ENCODE peak calls at places on chromosomes 2 and 18, in six cellular contexts. Z, G, H, D, O and C are unnamed samples.

GRCh38 chr18:79503891-79504475 is 108.3 kb downstream of the NFATC1 start:
- DNase-seq in D (no peak), H (no peak), Z (no peak), G (no peak), O (no peak), C (no peak)

GRCh38 chr2:88596141-88596830 is 31.0 kb downstream of the EIF2AK3 start:
- DNase-seq in O (no peak), G (peak; percentile 38), Z (no peak), D (no peak), H (no peak), C (no peak)

GRCh38 chr2:52192656-52193055 is 1160.7 kb upstream of the NRXN1 start:
- DNase-seq in G (no peak), H (no peak), D (no peak), O (no peak), Z (no peak), C (no peak)

GRCh38 chr2:40448476-40449079 is 3.3 kb downstream of the SLC8A1 start:
- DNase-seq in Z (peak; percentile 68), H (peak; percentile 76), D (peak; percentile 10), O (peak; percentile 49), G (peak; percentile 52), C (peak; percentile 68)

GRCh38 chr18:31555971-31556747 is 35.5 kb upstream of the TTR start:
- DNase-seq in D (peak; percentile 71), H (peak; percentile 92), Z (peak; percentile 64), O (peak; percentile 67), G (peak; percentile 59), C (peak; percentile 69)

GRCh38 chr2:241025639-241026038 is 27.2 kb downstream of the SNED1 start:
- DNase-seq in O (peak; percentile 43), G (no peak), H (no peak), Z (no peak), D (no peak), C (no peak)

GRCh38 chr2:108288534-108289106 is at the start of gene SULT1C2:
- DNase-seq in G (peak; percentile 71), D (peak; percentile 16), O (peak; percentile 8), Z (no peak), H (no peak), C (no peak)

GRCh38 chr2:53490659-53491058 is 276.9 kb upstream of the CHAC2 start:
- DNase-seq in D (no peak), O (peak; percentile 74), H (no peak), Z (no peak), G (no peak), C (no peak)

GRCh38 chr18:53771664-53772063 is 452.8 kb downstream of the MBD2 start:
- DNase-seq in Z (no peak), H (no peak), D (no peak), G (no peak), O (no peak), C (no peak)

GRCh38 chr2:127225186-127225960 is 5.3 kb upstream of the CYP27C1 start:
- DNase-seq in D (no peak), O (peak; percentile 55), H (no peak), G (no peak), Z (peak; percentile 67), C (no peak)

GRCh38 chr2:107742460-107743027 is 84.1 kb upstream of the RGPD4 start:
- DNase-seq in G (no peak), O (no peak), Z (no peak), D (no peak), H (no peak), C (no peak)

GRCh38 chr2:64259301-64259700 is 115.1 kb upstream of the PELI1 start:
- DNase-seq in D (no peak), Z (no peak), O (no peak), H (no peak), G (no peak), C (no peak)

GRCh38 chr2:196170202-196170680 is 1.1 kb downstream of the STK17B start:
- DNase-seq in Z (peak; percentile 74), O (peak; percentile 69), H (peak; percentile 85), D (no peak), G (peak; percentile 45), C (peak; percentile 71)

GRCh38 chr2:204027105-204027504 is 90.5 kb downstream of the ICOS start:
- DNase-seq in G (no peak), H (no peak), O (no peak), D (no peak), Z (peak; percentile 64), C (peak; percentile 81)

GRCh38 chr18:47050468-47050867 is 15.0 kb upstream of the ELOA2 start:
- DNase-seq in H (peak; percentile 70), G (peak; percentile 57), D (peak; percentile 54), Z (peak; percentile 37), O (peak; percentile 68), C (peak; percentile 21)

GRCh38 chr2:28610583-28611201 is 114.8 kb downstream of the PLB1 start:
- DNase-seq in H (no peak), G (no peak), D (peak; percentile 86), O (peak; percentile 92), Z (peak; percentile 99), C (no peak)

GRCh38 chr18:37547196-37547595 is 18.4 kb downstream of the CELF4 start:
- DNase-seq in D (no peak), Z (no peak), G (no peak), H (no peak), O (no peak), C (no peak)

GRCh38 chr2:173239644-173240043 is 115.0 kb upstream of the CDCA7 start:
- DNase-seq in O (no peak), H (no peak), D (no peak), Z (no peak), G (no peak), C (no peak)

GRCh38 chr2:13308989-13309388 is 592.3 kb downstream of the TRIB2 start:
- DNase-seq in G (no peak), H (no peak), Z (no peak), D (no peak), O (no peak), C (no peak)

GRCh38 chr2:197952540-197953202 is 148.3 kb downstream of the PLCL1 start:
- DNase-seq in Z (no peak), G (no peak), H (no peak), O (no peak), D (no peak), C (no peak)

GRCh38 chr2:75833386-75833785 is 122.7 kb upstream of the GCFC2 start:
- DNase-seq in O (no peak), H (no peak), D (no peak), Z (peak; percentile 58), G (no peak), C (no peak)

GRCh38 chr2:182360012-182360662 is 66.7 kb downstream of the PDE1A start:
- DNase-seq in H (no peak), D (no peak), Z (peak; percentile 15), G (no peak), O (peak; percentile 39), C (no peak)

DNA sequence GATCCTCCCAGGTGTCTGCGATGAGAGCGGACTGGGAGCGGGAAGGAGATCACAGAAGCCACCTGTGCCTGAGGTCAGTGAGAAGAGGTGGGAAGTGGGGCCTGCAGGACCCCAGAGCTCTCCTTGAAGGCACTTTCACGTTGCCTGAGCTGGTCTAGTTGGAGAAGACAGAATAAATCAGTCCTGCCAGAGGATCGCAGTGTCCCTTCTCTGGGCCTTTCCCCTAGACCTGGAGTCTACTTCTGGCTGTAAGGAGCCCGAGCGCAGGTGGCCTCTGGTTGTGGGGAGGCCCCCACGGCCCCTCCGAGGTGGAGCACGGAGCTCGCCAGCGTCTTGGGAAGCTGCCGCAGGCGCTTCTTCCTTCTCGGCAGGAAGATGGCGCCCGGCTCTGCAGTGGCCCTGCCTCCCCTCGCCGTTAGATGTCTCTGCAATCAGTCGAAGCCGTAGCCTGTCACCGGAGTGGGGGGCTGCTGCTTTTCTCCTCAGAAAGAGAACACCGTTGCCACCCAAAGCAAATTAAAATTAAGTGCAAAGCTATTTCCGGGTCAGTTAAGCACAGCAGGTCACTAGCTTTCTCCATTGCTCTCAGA is 212.0 kb upstream of the MYT1L start:
- DNase-seq in D (no peak), G (peak; percentile 66), Z (no peak), H (no peak), O (no peak), C (no peak)
- H2AFZ ChIP-seq in D (no peak overlapping the region), G (peak overlapping the region; percentile 78), Z (no peak overlapping the region), H (no peak overlapping the region), O (no peak overlapping the region), C (no peak overlapping the region)

DNA sequence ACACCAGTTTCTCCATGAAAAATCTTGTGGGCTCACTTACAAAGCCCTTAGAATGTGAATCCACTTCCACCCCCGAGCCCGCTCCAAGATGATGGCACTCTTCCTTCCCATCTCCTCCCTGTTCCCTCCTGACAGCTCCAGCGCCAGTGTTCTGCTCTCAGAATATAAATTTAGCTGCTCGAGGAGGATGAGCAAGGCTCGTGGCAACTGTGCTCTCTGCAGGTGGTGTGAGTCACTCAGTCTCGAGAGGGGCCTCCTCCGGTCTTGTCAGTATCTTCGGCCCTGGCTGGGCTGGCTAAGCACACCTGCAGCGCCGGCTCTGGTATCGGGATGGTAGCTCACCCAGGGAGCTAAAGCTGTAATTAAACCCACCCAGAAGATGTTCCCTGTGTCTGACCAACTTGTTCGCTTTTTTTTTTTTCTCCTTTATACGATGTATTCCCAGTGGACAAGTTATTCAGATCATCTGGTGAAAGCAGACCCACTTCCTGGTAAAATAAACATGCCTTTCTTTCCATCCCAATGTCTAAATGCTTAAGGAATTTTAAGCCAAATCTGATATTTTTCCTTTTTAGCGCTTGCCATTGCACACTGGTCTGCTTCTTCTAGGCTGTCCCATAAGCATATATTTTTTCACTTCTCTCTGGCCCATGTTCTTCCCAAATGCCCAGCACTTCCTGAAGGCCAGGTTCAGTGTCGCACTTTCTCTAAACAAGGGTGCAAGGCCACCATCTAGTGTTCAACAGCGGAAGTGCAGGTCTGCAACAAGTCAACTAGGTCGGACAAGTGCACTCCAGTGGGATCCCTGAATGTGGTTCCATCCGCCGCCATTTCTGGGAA is 31.4 kb upstream of the YPEL5 start:
- DNase-seq in D (peak; percentile 76), H (peak; percentile 82), Z (peak; percentile 88), O (peak; percentile 80), G (peak; percentile 41), C (peak; percentile 79)
- H2AFZ ChIP-seq in D (peak overlapping the region; percentile 69), H (no peak overlapping the region), Z (peak overlapping the region; percentile 39), O (peak overlapping the region; percentile 34), G (no peak overlapping the region), C (peak overlapping the region; percentile 77)

DNA sequence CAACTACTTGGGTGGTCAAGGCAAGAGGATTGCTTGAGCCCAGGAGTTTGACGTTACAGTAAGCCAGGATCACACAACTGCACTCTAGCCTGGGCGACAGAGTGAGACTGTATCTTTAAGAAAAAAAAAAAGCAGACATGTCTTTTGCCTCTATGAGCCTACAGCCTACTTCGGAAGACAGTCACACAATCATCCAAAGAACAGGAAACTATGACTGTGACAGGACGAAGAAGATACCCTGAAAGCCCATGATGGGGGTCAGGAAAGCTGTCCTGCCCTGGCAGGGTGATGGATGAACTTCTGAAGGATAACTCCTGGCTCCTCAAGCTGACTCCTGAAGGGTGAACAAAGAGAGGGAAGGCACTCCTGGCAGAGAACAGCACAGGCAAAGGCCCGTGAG is 251.7 kb upstream of the SIX2 start:
- DNase-seq in H (no peak), O (no peak), Z (no peak), G (no peak), D (no peak), C (no peak)
- H2AFZ ChIP-seq in H (no peak overlapping the region), O (no peak overlapping the region), Z (no peak overlapping the region), G (no peak overlapping the region), D (no peak overlapping the region), C (no peak overlapping the region)

DNA sequence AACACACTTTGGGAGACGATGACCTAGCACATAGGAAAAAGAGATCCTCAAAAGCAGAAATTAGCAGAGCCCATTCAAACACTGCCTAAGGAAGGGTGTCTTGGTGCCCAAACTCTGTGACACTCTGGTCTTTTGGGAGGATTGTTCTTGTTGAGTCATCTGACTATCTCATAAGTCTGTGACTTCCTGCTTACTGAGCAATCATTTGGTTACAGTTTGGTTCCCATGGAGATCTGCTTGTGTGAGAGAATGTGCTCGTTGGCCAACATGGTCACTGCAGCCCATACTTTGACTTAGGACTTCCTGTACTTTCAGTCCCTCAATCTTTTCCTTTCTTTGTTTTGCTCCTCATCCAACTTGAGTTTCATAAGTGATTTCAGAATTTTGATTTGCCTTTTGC is 602.9 kb downstream of the NYAP2 start:
- DNase-seq in G (no peak), O (peak; percentile 95), Z (peak; percentile 70), D (peak; percentile 46), H (no peak), C (no peak)
- H2AFZ ChIP-seq in G (peak overlapping the region; percentile 64), O (peak overlapping the region; percentile 85), Z (peak overlapping the region; percentile 19), D (no peak overlapping the region), H (no peak overlapping the region), C (no peak overlapping the region)